ENCODE peak calls at places on chromosomes 12 and 14, in ten cellular contexts. L is lower lobe of right lung; E is neural progenitor cell; W is CD4-positive, alpha-beta T cell; V is substantia nigra; Y is left kidney; B is choroid plexus epithelial cell; Q is naive thymus-derived CD8-positive, alpha-beta T cell; T is hepatocyte; G is left ventricle myocardium inferior. X is an unnamed sample.
A peak's percentile ranks its signal among the peaks of the same experiment; 100 is the strongest.

GRCh38 chr14:24060984-24061913 is 9.4 kb downstream of the CARMIL3 start:
- DNase-seq in L (no peak), E (no peak), W (no peak), V (no peak), Y (no peak), B (no peak), Q (no peak), T (no peak), G (no peak), X (no peak)

GRCh38 chr12:46358791-46359666 is 13.5 kb downstream of the SLC38A2 start:
- DNase-seq in L (no peak), E (no peak), W (no peak), V (no peak), Y (no peak), B (peak; percentile 38), Q (no peak), T (no peak), G (no peak), X (peak; percentile 2)

GRCh38 chr14:76227450-76228050 is 75.8 kb downstream of the GPATCH2L start:
- DNase-seq in L (no peak), E (no peak), W (no peak), V (no peak), Y (no peak), B (peak; percentile 79), Q (no peak), T (peak; percentile 14), G (no peak), X (no peak)

GRCh38 chr12:67456281-67456918 is 187.2 kb downstream of the CAND1 start:
- DNase-seq in L (no peak), E (peak; percentile 33), W (no peak), V (no peak), Y (peak; percentile 33), B (peak; percentile 90), Q (no peak), T (peak; percentile 39), G (no peak), X (no peak)

GRCh38 chr14:73342670-73343069 is 105.4 kb downstream of the PAPLN start:
- DNase-seq in L (no peak), E (no peak), W (no peak), V (no peak), Y (no peak), B (peak; percentile 45), Q (no peak), T (no peak), G (no peak), X (no peak)

GRCh38 chr12:770474-770873 is 18.1 kb downstream of the WNK1 start:
- DNase-seq in L (no peak), E (no peak), W (no peak), V (no peak), Y (no peak), B (no peak), Q (no peak), T (no peak), G (no peak), X (no peak)

GRCh38 chr12:125734137-125734536 is 668.9 kb downstream of the AACS start:
- DNase-seq in L (no peak), E (no peak), W (no peak), V (no peak), Y (no peak), B (no peak), Q (no peak), T (no peak), G (no peak), X (no peak)

GRCh38 chr12:122420471-122421262 is 1.8 kb downstream of the CLIP1 start:
- DNase-seq in L (no peak), E (no peak), W (no peak), V (no peak), Y (peak; percentile 60), B (no peak), Q (no peak), T (no peak), G (no peak), X (no peak)

GRCh38 chr12:116015525-116015924 is 262.0 kb downstream of the MED13L start:
- DNase-seq in L (no peak), E (peak; percentile 35), W (no peak), V (no peak), Y (peak; percentile 56), B (peak; percentile 85), Q (peak; percentile 16), T (peak; percentile 71), G (no peak), X (no peak)

GRCh38 chr14:83779266-83779665 is 1750.7 kb upstream of the FLRT2 start:
- DNase-seq in L (no peak), E (no peak), W (no peak), V (no peak), Y (no peak), B (peak; percentile 81), Q (no peak), T (peak; percentile 12), G (no peak), X (no peak)

GRCh38 chr12:51368640-51369517 is 22.3 kb downstream of the GALNT6 start:
- DNase-seq in L (peak; percentile 64), E (peak; percentile 31), W (peak; percentile 87), V (peak; percentile 24), Y (peak; percentile 37), B (peak; percentile 79), Q (peak; percentile 95), T (no peak), G (no peak), X (no peak)

GRCh38 chr12:62861157-62861535 is 73.8 kb downstream of the PPM1H start:
- DNase-seq in L (no peak), E (no peak), W (no peak), V (no peak), Y (no peak), B (no peak), Q (no peak), T (no peak), G (no peak), X (no peak)

GRCh38 chr12:68065687-68066086 is 76.4 kb downstream of the IFNG-AS1 start:
- DNase-seq in L (no peak), E (no peak), W (no peak), V (no peak), Y (no peak), B (no peak), Q (no peak), T (no peak), G (no peak), X (no peak)

GRCh38 chr12:45655186-45655585 is 74.3 kb upstream of the ARID2 start:
- DNase-seq in L (no peak), E (peak; percentile 39), W (peak; percentile 60), V (no peak), Y (peak; percentile 61), B (peak; percentile 68), Q (peak; percentile 74), T (peak; percentile 32), G (no peak), X (no peak)

GRCh38 chr14:89085154-89086059 is 261.0 kb downstream of the TTC8 start:
- DNase-seq in L (no peak), E (no peak), W (no peak), V (no peak), Y (peak; percentile 24), B (peak; percentile 30), Q (no peak), T (no peak), G (peak; percentile 38), X (no peak)

GRCh38 chr12:53481957-53482586 is 17.2 kb downstream of the MAP3K12 start:
- DNase-seq in L (no peak), E (peak; percentile 46), W (no peak), V (no peak), Y (peak; percentile 53), B (peak; percentile 67), Q (no peak), T (peak; percentile 33), G (no peak), X (no peak)

X was measured in hypothalamus.